ENCODE peak calls at places on chromosomes 16 and 17, in eight cellular contexts. One of them, this sample, is unnamed.

GRCh38 chr17:28488154-28488883 is 14.9 kb downstream of the SLC13A2 start:
- DNase-seq in fibroblast of villous mesenchyme: peak
- DNase-seq in mucosa of descending colon: peak
- DNase-seq in cardiac fibroblast: no peak
- DNase-seq in SK-N-SH: no peak
- DNase-seq in A549: no peak
- DNase-seq in spleen: no peak
- DNase-seq in heart right ventricle: no peak
- DNase-seq in this sample: no peak

GRCh38 chr17:82384051-82384729 is 12.6 kb downstream of the UTS2R start:
- DNase-seq in fibroblast of villous mesenchyme: no peak
- DNase-seq in mucosa of descending colon: no peak
- DNase-seq in cardiac fibroblast: no peak
- DNase-seq in SK-N-SH: peak
- DNase-seq in A549: no peak
- DNase-seq in spleen: no peak
- DNase-seq in heart right ventricle: no peak
- DNase-seq in this sample: peak

GRCh38 chr17:43360739-43361498 is 37.9 kb upstream of the ARL4D start:
- DNase-seq in fibroblast of villous mesenchyme: peak
- DNase-seq in mucosa of descending colon: peak
- DNase-seq in cardiac fibroblast: peak
- DNase-seq in SK-N-SH: peak
- DNase-seq in A549: peak
- DNase-seq in spleen: no peak
- DNase-seq in heart right ventricle: peak
- DNase-seq in this sample: peak

GRCh38 chr17:6241996-6242395 is 171.8 kb downstream of the WSCD1 start:
- DNase-seq in fibroblast of villous mesenchyme: no peak
- DNase-seq in mucosa of descending colon: no peak
- DNase-seq in cardiac fibroblast: no peak
- DNase-seq in SK-N-SH: no peak
- DNase-seq in A549: no peak
- DNase-seq in spleen: no peak
- DNase-seq in heart right ventricle: no peak
- DNase-seq in this sample: no peak

GRCh38 chr17:58315750-58316149 is 12.8 kb downstream of the TSPOAP1 start:
- DNase-seq in fibroblast of villous mesenchyme: no peak
- DNase-seq in mucosa of descending colon: no peak
- DNase-seq in cardiac fibroblast: no peak
- DNase-seq in SK-N-SH: no peak
- DNase-seq in A549: no peak
- DNase-seq in spleen: peak
- DNase-seq in heart right ventricle: no peak
- DNase-seq in this sample: no peak

GRCh38 chr17:66493283-66494019 is 191.0 kb downstream of the PRKCA start:
- DNase-seq in fibroblast of villous mesenchyme: peak
- DNase-seq in mucosa of descending colon: no peak
- DNase-seq in cardiac fibroblast: peak
- DNase-seq in SK-N-SH: no peak
- DNase-seq in A549: peak
- DNase-seq in spleen: no peak
- DNase-seq in heart right ventricle: no peak
- DNase-seq in this sample: no peak

GRCh38 chr17:65553009-65553645 is 8.3 kb downstream of the AXIN2 start:
- DNase-seq in fibroblast of villous mesenchyme: peak
- DNase-seq in mucosa of descending colon: peak
- DNase-seq in cardiac fibroblast: peak
- DNase-seq in SK-N-SH: no peak
- DNase-seq in A549: no peak
- DNase-seq in spleen: peak
- DNase-seq in heart right ventricle: no peak
- DNase-seq in this sample: no peak

GRCh38 chr17:68565656-68566055 is 35.5 kb downstream of the FAM20A start:
- DNase-seq in fibroblast of villous mesenchyme: no peak
- DNase-seq in mucosa of descending colon: no peak
- DNase-seq in cardiac fibroblast: no peak
- DNase-seq in SK-N-SH: no peak
- DNase-seq in A549: no peak
- DNase-seq in spleen: no peak
- DNase-seq in heart right ventricle: no peak
- DNase-seq in this sample: no peak

GRCh38 chr17:19288453-19288852 is 51.3 kb downstream of the EPN2 start:
- DNase-seq in fibroblast of villous mesenchyme: no peak
- DNase-seq in mucosa of descending colon: no peak
- DNase-seq in cardiac fibroblast: no peak
- DNase-seq in SK-N-SH: no peak
- DNase-seq in A549: peak
- DNase-seq in spleen: peak
- DNase-seq in heart right ventricle: no peak
- DNase-seq in this sample: no peak

GRCh38 chr17:80092959-80093358 is 8.4 kb upstream of the GAA start:
- DNase-seq in fibroblast of villous mesenchyme: peak
- DNase-seq in mucosa of descending colon: no peak
- DNase-seq in cardiac fibroblast: no peak
- DNase-seq in SK-N-SH: no peak
- DNase-seq in A549: no peak
- DNase-seq in spleen: peak
- DNase-seq in heart right ventricle: no peak
- DNase-seq in this sample: no peak

GRCh38 chr16:81460075-81460474 is 15.5 kb downstream of the CMIP start:
- DNase-seq in fibroblast of villous mesenchyme: no peak
- DNase-seq in mucosa of descending colon: no peak
- DNase-seq in cardiac fibroblast: no peak
- DNase-seq in SK-N-SH: no peak
- DNase-seq in A549: no peak
- DNase-seq in spleen: no peak
- DNase-seq in heart right ventricle: no peak
- DNase-seq in this sample: no peak

GRCh38 chr16:6104423-6104822 is 1006.8 kb upstream of the EEF2KMT start:
- DNase-seq in fibroblast of villous mesenchyme: no peak
- DNase-seq in mucosa of descending colon: no peak
- DNase-seq in cardiac fibroblast: no peak
- DNase-seq in SK-N-SH: no peak
- DNase-seq in A549: no peak
- DNase-seq in spleen: no peak
- DNase-seq in heart right ventricle: no peak
- DNase-seq in this sample: no peak

GRCh38 chr17:82246365-82247174 is 17.7 kb downstream of the SLC16A3 start:
- DNase-seq in fibroblast of villous mesenchyme: peak
- DNase-seq in mucosa of descending colon: no peak
- DNase-seq in cardiac fibroblast: peak
- DNase-seq in SK-N-SH: peak
- DNase-seq in A549: peak
- DNase-seq in spleen: peak
- DNase-seq in heart right ventricle: no peak
- DNase-seq in this sample: peak

GRCh38 chr16:58331024-58331707 is 36.3 kb upstream of the PRSS54 start:
- DNase-seq in fibroblast of villous mesenchyme: no peak
- DNase-seq in mucosa of descending colon: no peak
- DNase-seq in cardiac fibroblast: no peak
- DNase-seq in SK-N-SH: no peak
- DNase-seq in A549: no peak
- DNase-seq in spleen: no peak
- DNase-seq in heart right ventricle: no peak
- DNase-seq in this sample: no peak

GRCh38 chr16:75317101-75317522 is 65.7 kb upstream of the BCAR1 start:
- DNase-seq in fibroblast of villous mesenchyme: peak
- DNase-seq in mucosa of descending colon: no peak
- DNase-seq in cardiac fibroblast: peak
- DNase-seq in SK-N-SH: no peak
- DNase-seq in A549: no peak
- DNase-seq in spleen: no peak
- DNase-seq in heart right ventricle: no peak
- DNase-seq in this sample: no peak

GRCh38 chr16:14148569-14148968 is 77.5 kb downstream of the MRTFB start:
- DNase-seq in fibroblast of villous mesenchyme: no peak
- DNase-seq in mucosa of descending colon: no peak
- DNase-seq in cardiac fibroblast: peak
- DNase-seq in SK-N-SH: no peak
- DNase-seq in A549: peak
- DNase-seq in spleen: no peak
- DNase-seq in heart right ventricle: no peak
- DNase-seq in this sample: no peak

GRCh38 chr16:4572715-4573114 is 16.6 kb downstream of the C16orf96 start:
- DNase-seq in fibroblast of villous mesenchyme: peak
- DNase-seq in mucosa of descending colon: no peak
- DNase-seq in cardiac fibroblast: peak
- DNase-seq in SK-N-SH: no peak
- DNase-seq in A549: no peak
- DNase-seq in spleen: no peak
- DNase-seq in heart right ventricle: no peak
- DNase-seq in this sample: no peak

GRCh38 chr16:85587763-85588474 is 25.2 kb upstream of the GSE1 start:
- DNase-seq in fibroblast of villous mesenchyme: no peak
- DNase-seq in mucosa of descending colon: no peak
- DNase-seq in cardiac fibroblast: no peak
- DNase-seq in SK-N-SH: no peak
- DNase-seq in A549: no peak
- DNase-seq in spleen: no peak
- DNase-seq in heart right ventricle: no peak
- DNase-seq in this sample: no peak

GRCh38 chr17:50267074-50267841 is 7.0 kb upstream of the TMEM92 start:
- DNase-seq in fibroblast of villous mesenchyme: peak
- DNase-seq in mucosa of descending colon: no peak
- DNase-seq in cardiac fibroblast: peak
- DNase-seq in SK-N-SH: peak
- DNase-seq in A549: no peak
- DNase-seq in spleen: peak
- DNase-seq in heart right ventricle: no peak
- DNase-seq in this sample: no peak

GRCh38 chr17:69609495-69610315 is 195.2 kb downstream of the MAP2K6 start:
- DNase-seq in fibroblast of villous mesenchyme: peak
- DNase-seq in mucosa of descending colon: no peak
- DNase-seq in cardiac fibroblast: peak
- DNase-seq in SK-N-SH: no peak
- DNase-seq in A549: peak
- DNase-seq in spleen: no peak
- DNase-seq in heart right ventricle: no peak
- DNase-seq in this sample: no peak

GRCh38 chr16:85453-85782 is 7.4 kb downstream of the MPG start:
- DNase-seq in fibroblast of villous mesenchyme: no peak
- DNase-seq in mucosa of descending colon: no peak
- DNase-seq in cardiac fibroblast: no peak
- DNase-seq in SK-N-SH: no peak
- DNase-seq in A549: no peak
- DNase-seq in spleen: no peak
- DNase-seq in heart right ventricle: no peak
- DNase-seq in this sample: no peak

GRCh38 chr17:82116246-82116645 is 18.2 kb upstream of the FASN start:
- DNase-seq in fibroblast of villous mesenchyme: no peak
- DNase-seq in mucosa of descending colon: no peak
- DNase-seq in cardiac fibroblast: no peak
- DNase-seq in SK-N-SH: peak
- DNase-seq in A549: no peak
- DNase-seq in spleen: no peak
- DNase-seq in heart right ventricle: no peak
- DNase-seq in this sample: no peak

GRCh38 chr16:52976539-52977167 is 76.0 kb downstream of the CHD9NB start:
- DNase-seq in fibroblast of villous mesenchyme: peak
- DNase-seq in mucosa of descending colon: no peak
- DNase-seq in cardiac fibroblast: peak
- DNase-seq in SK-N-SH: peak
- DNase-seq in A549: peak
- DNase-seq in spleen: no peak
- DNase-seq in heart right ventricle: no peak
- DNase-seq in this sample: no peak
- TF ChIP-seq CTCF in fibroblast of villous mesenchyme: peak
- TF ChIP-seq CTCF in mucosa of descending colon: peak
- TF ChIP-seq CTCF in cardiac fibroblast: peak
- TF ChIP-seq CTCF in SK-N-SH: peak
- TF ChIP-seq CTCF in A549: peak
- TF ChIP-seq CTCF in spleen: peak
- TF ChIP-seq CTCF in heart right ventricle: no peak
- TF ChIP-seq CTCF in this sample: peak

GRCh38 chr17:75289832-75290337 is 652 bp upstream of the SLC25A19 start:
- DNase-seq in fibroblast of villous mesenchyme: peak
- DNase-seq in mucosa of descending colon: peak
- DNase-seq in cardiac fibroblast: peak
- DNase-seq in SK-N-SH: no peak
- DNase-seq in A549: peak
- DNase-seq in spleen: peak
- DNase-seq in heart right ventricle: peak
- DNase-seq in this sample: peak
- TF ChIP-seq CTCF in fibroblast of villous mesenchyme: peak
- TF ChIP-seq CTCF in mucosa of descending colon: peak
- TF ChIP-seq CTCF in cardiac fibroblast: no peak
- TF ChIP-seq CTCF in SK-N-SH: peak
- TF ChIP-seq CTCF in A549: peak
- TF ChIP-seq CTCF in spleen: no peak
- TF ChIP-seq CTCF in heart right ventricle: no peak
- TF ChIP-seq CTCF in this sample: peak

DNA sequence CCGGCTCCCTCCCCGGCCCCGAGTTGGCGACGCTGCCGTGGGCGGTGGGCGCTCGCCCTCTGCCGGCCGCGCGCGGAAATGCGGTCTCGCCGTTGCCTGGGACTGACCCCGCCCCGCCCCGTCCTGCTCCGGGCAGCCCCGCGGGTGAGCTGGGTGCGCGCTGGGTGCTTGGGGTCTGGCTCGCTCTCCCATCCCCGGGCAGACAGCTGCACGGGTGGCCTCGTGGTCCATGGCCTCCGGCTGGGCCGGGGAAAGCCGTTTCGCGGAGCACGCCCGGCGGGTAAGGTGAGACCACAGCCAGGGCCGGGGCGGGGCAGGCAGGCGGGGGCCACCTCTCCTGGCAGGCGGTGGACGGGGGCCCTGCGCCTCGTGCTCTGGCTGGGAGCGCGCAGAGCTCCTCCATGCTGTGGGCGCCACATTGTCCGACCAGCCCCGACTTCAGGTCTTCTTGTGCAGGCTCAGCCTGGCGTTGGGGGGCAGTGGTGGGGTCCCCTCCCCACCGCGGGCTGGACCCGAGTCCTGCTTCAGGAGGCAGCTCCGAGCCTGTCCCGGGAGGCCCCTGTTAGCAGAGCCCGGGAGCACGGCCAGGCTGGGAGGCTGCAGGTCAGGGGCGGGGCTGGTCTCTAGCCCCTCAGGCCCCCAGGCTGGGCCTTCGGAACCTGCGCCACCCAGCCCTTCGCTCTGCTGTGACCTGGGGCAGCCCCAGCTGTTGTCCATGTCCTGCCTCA is 7.0 kb upstream of the C1QTNF8 start:
- DNase-seq in fibroblast of villous mesenchyme: peak
- DNase-seq in mucosa of descending colon: peak
- DNase-seq in cardiac fibroblast: peak
- DNase-seq in SK-N-SH: peak
- DNase-seq in A549: no peak
- DNase-seq in spleen: peak
- DNase-seq in heart right ventricle: peak
- DNase-seq in this sample: peak
- TF ChIP-seq CTCF in fibroblast of villous mesenchyme: peak
- TF ChIP-seq CTCF in mucosa of descending colon: peak
- TF ChIP-seq CTCF in cardiac fibroblast: peak
- TF ChIP-seq CTCF in SK-N-SH: peak
- TF ChIP-seq CTCF in A549: peak
- TF ChIP-seq CTCF in spleen: peak
- TF ChIP-seq CTCF in heart right ventricle: peak
- TF ChIP-seq CTCF in this sample: peak

DNA sequence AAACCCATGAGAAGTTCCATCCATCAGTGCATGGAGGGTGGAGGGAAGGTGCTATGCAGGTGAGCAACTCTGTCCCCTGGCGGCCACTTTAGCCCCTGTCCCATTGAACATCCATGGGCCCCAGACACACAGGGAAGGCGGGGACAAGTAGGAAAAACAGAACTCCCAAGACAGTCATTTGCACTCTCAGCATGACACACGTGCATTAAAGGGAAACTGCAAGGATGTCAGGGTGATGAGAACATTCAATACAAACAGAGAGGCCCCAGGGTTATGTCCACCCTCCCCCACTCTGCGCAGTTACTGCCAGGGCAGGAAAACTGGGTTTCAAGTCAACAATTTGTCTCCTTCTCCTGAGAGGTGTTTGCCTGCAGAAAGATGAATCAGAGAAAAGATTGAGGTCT is 44.0 kb upstream of the AKTIP start:
- DNase-seq in fibroblast of villous mesenchyme: no peak
- DNase-seq in mucosa of descending colon: no peak
- DNase-seq in cardiac fibroblast: peak
- DNase-seq in SK-N-SH: no peak
- DNase-seq in A549: peak
- DNase-seq in spleen: no peak
- DNase-seq in heart right ventricle: no peak
- DNase-seq in this sample: no peak
- TF ChIP-seq CTCF in fibroblast of villous mesenchyme: no peak
- TF ChIP-seq CTCF in mucosa of descending colon: no peak
- TF ChIP-seq CTCF in cardiac fibroblast: peak
- TF ChIP-seq CTCF in SK-N-SH: peak
- TF ChIP-seq CTCF in A549: no peak
- TF ChIP-seq CTCF in spleen: no peak
- TF ChIP-seq CTCF in heart right ventricle: no peak
- TF ChIP-seq CTCF in this sample: peak